ENCODE peak calls at places on chromosome 9, in nine cellular contexts. One of them, this sample, is unnamed.
A peak's percentile ranks its signal among the peaks of the same experiment; 100 is the strongest.

GRCh38 chr9:70398145-70398556 is 16.3 kb downstream of the KLF9 start:
- DNase-seq in fibroblast of the aortic adventitia: peak; percentile 45
- DNase-seq in brain microvascular endothelial cell: no peak
- DNase-seq in adipocyte: no peak
- DNase-seq in bronchial epithelial cell: no peak
- DNase-seq in SJCRH30: no peak
- DNase-seq in OCI-LY7: peak; percentile 52
- DNase-seq in psoas muscle: no peak
- DNase-seq in NT2/D1: no peak
- DNase-seq in this sample: no peak

GRCh38 chr9:135747311-135747710 is 45.3 kb downstream of the KCNT1 start:
- DNase-seq in SJCRH30: no peak
- DNase-seq in OCI-LY7: no peak
- DNase-seq in NT2/D1: no peak
- DNase-seq in brain microvascular endothelial cell: no peak
- DNase-seq in bronchial epithelial cell: no peak
- DNase-seq in psoas muscle: no peak
- DNase-seq in fibroblast of the aortic adventitia: no peak
- DNase-seq in adipocyte: no peak
- DNase-seq in this sample: no peak

GRCh38 chr9:131474711-131475110 is 28.0 kb upstream of the POMT1 start:
- DNase-seq in psoas muscle: peak; percentile 29
- DNase-seq in fibroblast of the aortic adventitia: no peak
- DNase-seq in brain microvascular endothelial cell: no peak
- DNase-seq in OCI-LY7: no peak
- DNase-seq in adipocyte: no peak
- DNase-seq in NT2/D1: no peak
- DNase-seq in SJCRH30: no peak
- DNase-seq in bronchial epithelial cell: no peak
- DNase-seq in this sample: no peak

GRCh38 chr9:1458503-1458902 is 408.3 kb downstream of the DMRT2 start:
- DNase-seq in bronchial epithelial cell: peak; percentile 99
- DNase-seq in NT2/D1: no peak
- DNase-seq in adipocyte: no peak
- DNase-seq in psoas muscle: no peak
- DNase-seq in brain microvascular endothelial cell: peak; percentile 25
- DNase-seq in fibroblast of the aortic adventitia: peak; percentile 59
- DNase-seq in OCI-LY7: no peak
- DNase-seq in SJCRH30: peak; percentile 88
- DNase-seq in this sample: peak; percentile 26

GRCh38 chr9:135503371-135504261 is 3.1 kb downstream of the MRPS2 start:
- DNase-seq in NT2/D1: no peak
- DNase-seq in fibroblast of the aortic adventitia: no peak
- DNase-seq in SJCRH30: no peak
- DNase-seq in adipocyte: no peak
- DNase-seq in bronchial epithelial cell: no peak
- DNase-seq in psoas muscle: no peak
- DNase-seq in OCI-LY7: no peak
- DNase-seq in brain microvascular endothelial cell: no peak
- DNase-seq in this sample: no peak

GRCh38 chr9:752681-753200 is 88.8 kb upstream of the DMRT1 start:
- DNase-seq in adipocyte: no peak
- DNase-seq in NT2/D1: no peak
- DNase-seq in bronchial epithelial cell: no peak
- DNase-seq in psoas muscle: no peak
- DNase-seq in brain microvascular endothelial cell: peak; percentile 30
- DNase-seq in SJCRH30: no peak
- DNase-seq in OCI-LY7: no peak
- DNase-seq in fibroblast of the aortic adventitia: no peak
- DNase-seq in this sample: peak; percentile 63

GRCh38 chr9:20611751-20612287 is 10.5 kb downstream of the MLLT3 start:
- DNase-seq in adipocyte: peak; percentile 78
- DNase-seq in bronchial epithelial cell: peak; percentile 93
- DNase-seq in NT2/D1: no peak
- DNase-seq in brain microvascular endothelial cell: peak; percentile 72
- DNase-seq in psoas muscle: no peak
- DNase-seq in SJCRH30: no peak
- DNase-seq in OCI-LY7: peak; percentile 12
- DNase-seq in fibroblast of the aortic adventitia: peak; percentile 81
- DNase-seq in this sample: peak; percentile 79

GRCh38 chr9:98995059-98995665 is 51.5 kb downstream of the COL15A1 start:
- DNase-seq in NT2/D1: no peak
- DNase-seq in psoas muscle: peak; percentile 63
- DNase-seq in brain microvascular endothelial cell: no peak
- DNase-seq in adipocyte: peak; percentile 58
- DNase-seq in OCI-LY7: no peak
- DNase-seq in bronchial epithelial cell: no peak
- DNase-seq in SJCRH30: no peak
- DNase-seq in fibroblast of the aortic adventitia: peak; percentile 75
- DNase-seq in this sample: no peak

GRCh38 chr9:92726971-92727715 is 37.5 kb downstream of the BICD2 start:
- DNase-seq in SJCRH30: peak; percentile 94
- DNase-seq in bronchial epithelial cell: no peak
- DNase-seq in fibroblast of the aortic adventitia: no peak
- DNase-seq in OCI-LY7: peak; percentile 82
- DNase-seq in NT2/D1: no peak
- DNase-seq in brain microvascular endothelial cell: peak; percentile 53
- DNase-seq in psoas muscle: no peak
- DNase-seq in adipocyte: no peak
- DNase-seq in this sample: peak; percentile 31

GRCh38 chr9:107480386-107480789 is 9.2 kb downstream of the KLF4 start:
- DNase-seq in brain microvascular endothelial cell: no peak
- DNase-seq in adipocyte: peak; percentile 92
- DNase-seq in fibroblast of the aortic adventitia: peak; percentile 91
- DNase-seq in NT2/D1: no peak
- DNase-seq in bronchial epithelial cell: peak; percentile 84
- DNase-seq in SJCRH30: no peak
- DNase-seq in OCI-LY7: no peak
- DNase-seq in psoas muscle: peak; percentile 86
- DNase-seq in this sample: peak; percentile 58

GRCh38 chr9:127923771-127924170 is 6.8 kb downstream of the PIP5KL1 start:
- DNase-seq in NT2/D1: no peak
- DNase-seq in fibroblast of the aortic adventitia: peak; percentile 87
- DNase-seq in OCI-LY7: no peak
- DNase-seq in psoas muscle: no peak
- DNase-seq in adipocyte: peak; percentile 86
- DNase-seq in SJCRH30: no peak
- DNase-seq in brain microvascular endothelial cell: peak; percentile 96
- DNase-seq in bronchial epithelial cell: peak; percentile 81
- DNase-seq in this sample: peak; percentile 95

GRCh38 chr9:25481377-25481776 is 196.9 kb downstream of the TUSC1 start:
- DNase-seq in bronchial epithelial cell: no peak
- DNase-seq in NT2/D1: no peak
- DNase-seq in adipocyte: no peak
- DNase-seq in SJCRH30: no peak
- DNase-seq in psoas muscle: no peak
- DNase-seq in OCI-LY7: no peak
- DNase-seq in brain microvascular endothelial cell: no peak
- DNase-seq in fibroblast of the aortic adventitia: no peak
- DNase-seq in this sample: no peak

GRCh38 chr9:136439550-136440408 is at the start of gene INPP5E:
- DNase-seq in SJCRH30: peak; percentile 81
- DNase-seq in brain microvascular endothelial cell: peak; percentile 32
- DNase-seq in psoas muscle: peak; percentile 87
- DNase-seq in bronchial epithelial cell: peak; percentile 11
- DNase-seq in fibroblast of the aortic adventitia: peak; percentile 64
- DNase-seq in adipocyte: peak; percentile 87
- DNase-seq in NT2/D1: peak; percentile 52
- DNase-seq in OCI-LY7: peak; percentile 83
- DNase-seq in this sample: peak; percentile 72

GRCh38 chr9:107540167-107540566 is 50.6 kb upstream of the KLF4 start:
- DNase-seq in brain microvascular endothelial cell: no peak
- DNase-seq in OCI-LY7: no peak
- DNase-seq in NT2/D1: no peak
- DNase-seq in psoas muscle: no peak
- DNase-seq in SJCRH30: no peak
- DNase-seq in adipocyte: peak; percentile 34
- DNase-seq in fibroblast of the aortic adventitia: no peak
- DNase-seq in bronchial epithelial cell: no peak
- DNase-seq in this sample: no peak

GRCh38 chr9:91720746-91721705 is 229.0 kb downstream of the ROR2 start:
- DNase-seq in adipocyte: no peak
- DNase-seq in NT2/D1: peak; percentile 47
- DNase-seq in bronchial epithelial cell: no peak
- DNase-seq in fibroblast of the aortic adventitia: no peak
- DNase-seq in OCI-LY7: peak; percentile 91
- DNase-seq in SJCRH30: no peak
- DNase-seq in brain microvascular endothelial cell: no peak
- DNase-seq in psoas muscle: no peak
- DNase-seq in this sample: no peak

GRCh38 chr9:125440411-125440810 is 178.8 kb downstream of the GAPVD1 start:
- DNase-seq in fibroblast of the aortic adventitia: no peak
- DNase-seq in bronchial epithelial cell: no peak
- DNase-seq in OCI-LY7: no peak
- DNase-seq in adipocyte: no peak
- DNase-seq in SJCRH30: no peak
- DNase-seq in NT2/D1: no peak
- DNase-seq in psoas muscle: peak; percentile 78
- DNase-seq in brain microvascular endothelial cell: no peak
- DNase-seq in this sample: no peak

GRCh38 chr9:75851917-75852316 is 38.6 kb upstream of the PCSK5 start:
- DNase-seq in OCI-LY7: no peak
- DNase-seq in adipocyte: no peak
- DNase-seq in brain microvascular endothelial cell: no peak
- DNase-seq in fibroblast of the aortic adventitia: no peak
- DNase-seq in NT2/D1: no peak
- DNase-seq in SJCRH30: no peak
- DNase-seq in psoas muscle: no peak
- DNase-seq in bronchial epithelial cell: no peak
- DNase-seq in this sample: no peak

GRCh38 chr9:135761845-135762168 is 59.8 kb downstream of the KCNT1 start:
- DNase-seq in SJCRH30: no peak
- DNase-seq in NT2/D1: no peak
- DNase-seq in psoas muscle: no peak
- DNase-seq in fibroblast of the aortic adventitia: no peak
- DNase-seq in adipocyte: no peak
- DNase-seq in brain microvascular endothelial cell: no peak
- DNase-seq in OCI-LY7: no peak
- DNase-seq in bronchial epithelial cell: no peak
- DNase-seq in this sample: no peak

GRCh38 chr9:31032206-31032605 is 1352.2 kb upstream of the ACO1 start:
- DNase-seq in psoas muscle: no peak
- DNase-seq in bronchial epithelial cell: no peak
- DNase-seq in fibroblast of the aortic adventitia: no peak
- DNase-seq in NT2/D1: no peak
- DNase-seq in adipocyte: no peak
- DNase-seq in OCI-LY7: no peak
- DNase-seq in SJCRH30: no peak
- DNase-seq in brain microvascular endothelial cell: no peak
- DNase-seq in this sample: no peak

GRCh38 chr9:13278368-13279246 is 885 bp downstream of the MPDZ start:
- DNase-seq in bronchial epithelial cell: peak; percentile 48
- DNase-seq in SJCRH30: peak; percentile 73
- DNase-seq in brain microvascular endothelial cell: peak; percentile 87
- DNase-seq in OCI-LY7: no peak
- DNase-seq in fibroblast of the aortic adventitia: peak; percentile 75
- DNase-seq in psoas muscle: peak; percentile 78
- DNase-seq in NT2/D1: peak; percentile 36
- DNase-seq in adipocyte: peak; percentile 80
- DNase-seq in this sample: peak; percentile 75
- H3K4me3 ChIP-seq in bronchial epithelial cell: peak overlapping the region; percentile 52
- H3K4me3 ChIP-seq in SJCRH30: peak overlapping the region; percentile 98
- H3K4me3 ChIP-seq in brain microvascular endothelial cell: peak overlapping the region; percentile 75
- H3K4me3 ChIP-seq in OCI-LY7: no peak overlapping the region
- H3K4me3 ChIP-seq in fibroblast of the aortic adventitia: peak overlapping the region; percentile 69
- H3K4me3 ChIP-seq in psoas muscle: peak overlapping the region; percentile 74
- H3K4me3 ChIP-seq in NT2/D1: peak overlapping the region; percentile 72
- H3K4me3 ChIP-seq in adipocyte: peak overlapping the region; percentile 89
- H3K4me3 ChIP-seq in this sample: peak overlapping the region; percentile 76

DNA sequence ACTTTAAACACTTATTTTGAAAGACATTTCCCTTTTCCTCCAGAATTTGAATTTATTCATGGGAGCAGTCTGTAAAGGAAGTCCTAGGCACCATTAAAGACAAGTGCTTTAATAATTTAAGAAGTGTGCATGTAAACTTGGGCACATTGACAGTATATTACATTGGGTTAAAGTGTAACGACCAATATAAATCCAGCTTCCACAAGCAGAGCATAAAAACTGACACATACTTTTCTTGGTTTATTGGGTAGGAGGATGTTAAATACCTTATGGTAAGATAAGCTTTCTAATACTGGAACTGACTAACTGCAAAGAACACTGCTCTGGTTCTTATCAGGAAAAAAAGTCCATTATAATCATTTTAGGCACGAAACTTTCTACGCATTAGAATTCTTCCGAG is 1.1 kb upstream of the ENTREP1 start:
- DNase-seq in fibroblast of the aortic adventitia: peak; percentile 5
- DNase-seq in OCI-LY7: no peak
- DNase-seq in adipocyte: no peak
- DNase-seq in psoas muscle: no peak
- DNase-seq in NT2/D1: no peak
- DNase-seq in bronchial epithelial cell: no peak
- DNase-seq in brain microvascular endothelial cell: no peak
- DNase-seq in SJCRH30: no peak
- DNase-seq in this sample: no peak
- H3K4me3 ChIP-seq in fibroblast of the aortic adventitia: no peak overlapping the region
- H3K4me3 ChIP-seq in OCI-LY7: no peak overlapping the region
- H3K4me3 ChIP-seq in adipocyte: no peak overlapping the region
- H3K4me3 ChIP-seq in psoas muscle: peak overlapping the region; percentile 83
- H3K4me3 ChIP-seq in NT2/D1: no peak overlapping the region
- H3K4me3 ChIP-seq in bronchial epithelial cell: no peak overlapping the region
- H3K4me3 ChIP-seq in brain microvascular endothelial cell: no peak overlapping the region
- H3K4me3 ChIP-seq in SJCRH30: no peak overlapping the region
- H3K4me3 ChIP-seq in this sample: no peak overlapping the region

DNA sequence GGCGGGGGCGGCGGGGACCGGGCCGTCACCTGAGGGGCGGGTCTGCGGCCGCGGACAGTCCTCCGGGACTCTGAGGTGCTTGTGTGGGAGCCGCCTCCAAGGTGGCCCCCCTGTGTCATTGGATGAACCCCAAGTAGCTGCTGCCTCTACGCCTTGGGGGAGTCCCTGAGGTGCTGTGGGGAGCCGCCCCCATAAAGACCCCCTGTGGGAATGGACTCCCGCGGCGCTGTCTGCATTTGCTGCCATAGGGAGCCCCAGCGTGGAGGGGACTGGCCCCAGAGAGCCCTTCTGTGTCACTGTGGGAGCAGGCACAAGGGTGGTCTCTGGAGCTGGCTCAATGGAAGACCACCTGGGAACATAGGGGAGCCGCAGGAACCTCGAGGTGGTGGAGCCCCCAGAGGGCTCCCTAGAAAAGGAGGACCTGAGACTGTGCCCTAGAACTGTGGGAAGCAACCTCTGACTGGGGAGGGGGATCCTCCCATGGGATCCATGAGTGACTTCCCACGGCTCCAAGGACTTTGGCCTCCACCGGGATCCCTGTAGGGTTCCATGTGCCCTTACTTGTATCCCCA is 412 bp downstream of the PHF24 start:
- DNase-seq in bronchial epithelial cell: no peak
- DNase-seq in adipocyte: no peak
- DNase-seq in SJCRH30: no peak
- DNase-seq in OCI-LY7: no peak
- DNase-seq in fibroblast of the aortic adventitia: no peak
- DNase-seq in brain microvascular endothelial cell: no peak
- DNase-seq in psoas muscle: no peak
- DNase-seq in NT2/D1: no peak
- DNase-seq in this sample: no peak
- H3K4me3 ChIP-seq in bronchial epithelial cell: peak overlapping the region; percentile 13
- H3K4me3 ChIP-seq in adipocyte: peak overlapping the region; percentile 47
- H3K4me3 ChIP-seq in SJCRH30: no peak overlapping the region
- H3K4me3 ChIP-seq in OCI-LY7: no peak overlapping the region
- H3K4me3 ChIP-seq in fibroblast of the aortic adventitia: peak overlapping the region; percentile 5
- H3K4me3 ChIP-seq in brain microvascular endothelial cell: peak overlapping the region; percentile 5
- H3K4me3 ChIP-seq in psoas muscle: peak overlapping the region; percentile 61
- H3K4me3 ChIP-seq in NT2/D1: peak overlapping the region; percentile 38
- H3K4me3 ChIP-seq in this sample: no peak overlapping the region

GRCh38 chr9:86337469-86338107 is 16.6 kb downstream of the TUT7 start:
- DNase-seq in bronchial epithelial cell: no peak
- DNase-seq in brain microvascular endothelial cell: no peak
- DNase-seq in adipocyte: no peak
- DNase-seq in NT2/D1: no peak
- DNase-seq in OCI-LY7: peak; percentile 36
- DNase-seq in SJCRH30: no peak
- DNase-seq in fibroblast of the aortic adventitia: no peak
- DNase-seq in psoas muscle: no peak
- DNase-seq in this sample: no peak
- H3K4me3 ChIP-seq in bronchial epithelial cell: no peak overlapping the region
- H3K4me3 ChIP-seq in brain microvascular endothelial cell: no peak overlapping the region
- H3K4me3 ChIP-seq in adipocyte: no peak overlapping the region
- H3K4me3 ChIP-seq in NT2/D1: no peak overlapping the region
- H3K4me3 ChIP-seq in OCI-LY7: peak overlapping the region; percentile 56
- H3K4me3 ChIP-seq in SJCRH30: no peak overlapping the region
- H3K4me3 ChIP-seq in fibroblast of the aortic adventitia: no peak overlapping the region
- H3K4me3 ChIP-seq in psoas muscle: no peak overlapping the region
- H3K4me3 ChIP-seq in this sample: no peak overlapping the region